ENCODE peak calls at places on chromosomes 11 and 22, in seven cellular contexts. X is transverse colon, B is stomach, Q is HCT116, P is suprapubic skin, C is sigmoid colon, J is K562. Y is an unnamed sample.

GRCh38 chr22:23608583-23608982 is 23.5 kb downstream of the DRICH1 start:
- DNase-seq in X (no peak), Q (no peak), P (no peak), J (peak), C (no peak), B (no peak), Y (no peak)

GRCh38 chr22:22396741-22397291 is 111.7 kb downstream of the ZNF280B start:
- DNase-seq in C (no peak), X (no peak), Q (no peak), P (no peak), J (peak), B (no peak), Y (no peak)

GRCh38 chr11:44320289-44320973 is 10.5 kb upstream of the ALX4 start:
- DNase-seq in B (no peak), P (no peak), C (no peak), J (no peak), X (no peak), Q (no peak), Y (no peak)

GRCh38 chr11:107123022-107123421 is 104.7 kb upstream of the GUCY1A2 start:
- DNase-seq in C (no peak), X (no peak), Q (no peak), P (no peak), J (no peak), B (no peak), Y (no peak)

GRCh38 chr11:132646890-132647289 is 885.4 kb downstream of the OPCML start:
- DNase-seq in B (no peak), X (no peak), Q (no peak), P (no peak), C (no peak), J (no peak), Y (no peak)

GRCh38 chr11:125073616-125074483 is 10.7 kb downstream of the SLC37A2 start:
- DNase-seq in B (no peak), P (no peak), C (no peak), X (no peak), J (no peak), Q (no peak), Y (no peak)

GRCh38 chr11:82043316-82043715 is 690.3 kb downstream of the FAM181B start:
- DNase-seq in J (no peak), C (no peak), Q (no peak), P (no peak), X (no peak), B (no peak), Y (no peak)

GRCh38 chr11:117281159-117281558 is 10.0 kb upstream of the BACE1-AS start:
- DNase-seq in J (no peak), B (no peak), Q (peak), X (no peak), P (no peak), C (peak), Y (no peak)

GRCh38 chr11:99952816-99953215 is 734.3 kb upstream of the ARHGAP42 start:
- DNase-seq in C (no peak), J (no peak), B (no peak), X (no peak), Q (no peak), P (no peak), Y (no peak)

GRCh38 chr11:19344661-19345518 is 104.1 kb upstream of the E2F8 start:
- DNase-seq in J (no peak), C (peak), X (peak), B (peak), Q (no peak), P (no peak), Y (no peak)

GRCh38 chr11:104979839-104980238 is 11.5 kb upstream of the CASP4 start:
- DNase-seq in B (no peak), X (no peak), J (no peak), Q (no peak), P (no peak), C (no peak), Y (no peak)

GRCh38 chr11:116742104-116742503 is 30.7 kb downstream of the BUD13 start:
- DNase-seq in Q (no peak), X (no peak), J (no peak), P (no peak), C (no peak), B (no peak), Y (no peak)

GRCh38 chr11:46914363-46914762 is 4.0 kb downstream of the LRP4 start:
- DNase-seq in C (no peak), X (no peak), J (peak), P (no peak), Q (no peak), B (no peak), Y (no peak)

GRCh38 chr22:36853407-36854099 is 7.3 kb upstream of the NCF4 start:
- DNase-seq in J (peak), Q (peak), B (peak), X (peak), P (peak), C (no peak), Y (no peak)

DNA sequence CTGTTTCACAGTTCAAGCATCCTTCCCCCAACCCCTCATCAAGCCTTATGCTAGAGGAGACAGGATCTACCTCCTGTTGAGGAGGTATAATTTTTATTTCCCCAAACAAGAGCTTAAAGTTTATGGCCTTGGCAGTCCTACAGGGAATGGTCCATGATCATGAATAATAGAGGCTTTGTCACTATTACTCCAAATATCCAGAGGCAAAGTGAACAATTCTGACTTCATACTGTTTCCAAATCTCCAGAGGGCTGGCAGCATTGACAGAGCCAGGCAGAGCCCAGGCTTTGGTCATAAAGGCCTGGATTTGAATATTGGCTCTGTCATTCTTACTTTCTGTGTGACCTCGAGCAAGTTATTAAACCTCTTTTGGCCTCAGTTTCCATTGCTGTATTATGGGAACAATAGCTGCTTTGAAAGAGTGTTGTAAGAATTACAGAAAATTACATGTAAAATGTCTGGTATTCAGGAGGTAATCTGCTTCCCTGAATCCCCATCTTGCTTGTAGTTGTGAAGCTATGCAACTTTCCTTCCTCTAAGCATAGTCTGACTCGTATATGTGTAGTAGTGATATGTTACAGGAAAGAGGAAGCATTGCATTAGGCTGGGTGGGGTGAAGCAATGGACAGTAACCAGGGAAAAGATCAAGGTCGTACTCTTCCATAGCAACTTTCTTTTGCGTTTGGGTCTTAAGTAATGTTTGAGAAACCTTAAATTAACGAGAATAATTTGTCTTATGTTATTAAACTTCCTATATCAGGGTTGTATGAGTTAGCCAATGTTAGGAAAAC is 88.8 kb downstream of the CD44 start:
- DNase-seq in X (no peak), C (no peak), B (no peak), J (no peak), Q (no peak), P (no peak), Y (no peak)
- TF ChIP-seq POLR2A in X (no peak), C (no peak), B (no peak), J (no peak), Q (no peak), P (no peak), Y (no peak)

DNA sequence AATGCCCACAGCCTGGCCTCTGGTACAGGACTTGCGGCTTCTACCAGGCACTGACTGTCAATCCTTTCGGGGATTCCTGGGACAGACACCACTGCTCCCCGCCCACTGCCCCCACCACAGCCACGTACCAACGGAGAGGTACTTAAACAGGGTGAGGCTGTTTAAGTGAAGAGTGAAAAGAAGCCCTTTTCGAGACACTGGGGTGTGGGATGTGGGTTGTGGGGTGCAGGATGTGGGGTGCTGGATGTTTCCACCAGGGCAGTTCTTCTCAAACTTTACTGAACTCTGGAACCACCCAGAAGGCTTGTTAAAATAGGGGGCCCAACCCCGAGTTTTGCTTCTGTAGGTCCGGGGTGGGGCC is 34.2 kb upstream of the PRR5 start:
- DNase-seq in P (no peak), C (peak), X (peak), B (no peak), J (no peak), Q (no peak), Y (no peak)
- H3K27ac ChIP-seq in P (peak), C (peak), X (peak), B (peak), J (no peak), Q (no peak), Y (peak)

GRCh38 chr11:32960553-32961164 is 55.0 kb upstream of the DEPDC7 start:
- DNase-seq in J (peak), B (no peak), Q (peak), C (no peak), X (no peak), P (no peak), Y (no peak)

GRCh38 chr11:32962016-32962415 is 53.7 kb upstream of the DEPDC7 start:
- DNase-seq in P (no peak), J (no peak), X (no peak), B (no peak), Q (no peak), C (no peak), Y (no peak)

GRCh38 chr11:32968541-32968940 is 47.1 kb upstream of the DEPDC7 start:
- DNase-seq in C (no peak), J (no peak), P (no peak), B (no peak), Q (no peak), X (no peak), Y (no peak)

DNA sequence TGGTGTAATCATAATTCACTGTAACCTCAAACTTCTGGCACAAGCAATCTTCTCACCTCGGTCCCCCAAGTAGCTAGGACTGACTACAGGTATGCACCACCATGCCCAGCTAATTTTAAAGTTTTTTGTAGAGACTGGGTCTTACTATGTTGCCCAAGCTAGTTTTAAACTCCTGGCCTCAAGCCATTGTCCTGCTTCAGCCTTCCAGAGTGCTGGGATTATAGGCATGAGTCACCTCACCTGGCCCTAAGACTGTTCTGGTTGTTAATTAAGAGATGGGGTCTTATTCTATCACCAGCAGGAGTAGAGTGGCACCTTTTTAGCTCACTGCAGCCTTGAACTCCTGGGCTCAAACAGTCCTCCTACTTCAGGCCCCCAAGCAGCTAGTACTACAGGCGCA is 52.0 kb upstream of the DEPDC7 start:
- DNase-seq in J (no peak), X (no peak), P (no peak), Q (no peak), B (no peak), C (no peak), Y (no peak)
- TF ChIP-seq POLR2AphosphoS5 in J (no peak), X (no peak), P (no peak), Q (no peak), B (no peak), C (no peak), Y (no peak)

GRCh38 chr11:35163209-35163608 is 24.2 kb downstream of the CD44 start:
- DNase-seq in X (no peak), J (no peak), P (no peak), Q (no peak), B (no peak), C (no peak), Y (no peak)

GRCh38 chr11:35167451-35167954 is 28.5 kb downstream of the CD44 start:
- DNase-seq in P (no peak), C (peak), B (no peak), Q (no peak), J (no peak), X (no peak), Y (no peak)

GRCh38 chr11:35166369-35167360 is 27.7 kb downstream of the CD44 start:
- DNase-seq in P (no peak), Q (peak), C (peak), B (no peak), X (no peak), J (no peak), Y (no peak)

GRCh38 chr11:35163707-35164496 is 24.9 kb downstream of the CD44 start:
- DNase-seq in J (no peak), B (no peak), C (no peak), X (no peak), Q (no peak), P (no peak), Y (no peak)

DNA sequence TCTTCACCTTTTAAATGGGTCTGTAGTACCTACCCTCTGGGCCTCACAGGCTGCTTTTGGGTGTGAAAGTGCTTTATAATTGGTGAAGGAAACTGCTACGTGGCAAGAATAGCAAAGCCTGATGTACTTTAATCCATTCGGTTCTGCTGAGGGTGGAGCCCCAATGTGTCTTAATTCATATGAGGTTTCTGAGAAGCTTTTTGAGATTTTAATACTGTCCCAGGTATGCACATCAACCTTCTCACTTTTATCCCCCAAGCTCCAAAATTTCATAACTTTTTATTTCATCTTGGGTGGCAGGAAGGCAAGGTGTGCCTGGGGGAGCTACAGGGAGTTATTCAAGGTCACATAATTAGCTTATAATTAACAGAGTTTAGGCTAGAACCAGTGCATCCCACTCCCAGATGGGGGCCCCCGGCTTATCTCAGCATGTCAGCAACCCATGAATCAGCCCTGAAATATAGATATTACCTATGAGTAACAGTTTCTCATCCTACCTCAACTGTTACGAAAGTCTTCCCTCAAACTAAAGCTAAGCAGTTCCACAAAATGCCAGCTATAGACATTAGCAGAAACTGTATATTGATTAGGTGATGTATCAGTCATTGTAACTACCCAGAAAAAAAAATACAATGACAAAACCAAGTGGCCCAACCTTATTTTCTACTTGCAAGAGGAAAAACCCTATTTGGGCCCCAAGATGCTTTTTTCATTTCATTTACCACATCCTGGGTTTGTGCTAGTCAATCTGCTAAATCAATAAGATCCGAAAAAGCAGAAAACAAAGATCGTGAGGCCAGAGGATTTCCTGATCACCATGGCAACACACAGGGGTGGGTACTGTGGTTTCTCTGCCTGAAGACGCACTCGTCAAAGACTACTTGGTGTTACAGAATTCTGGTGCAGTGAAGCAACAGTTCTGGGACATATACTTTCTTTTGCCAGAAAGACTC is 26.7 kb downstream of the CD44 start:
- DNase-seq in C (no peak), X (peak), B (peak), Q (no peak), P (no peak), J (no peak), Y (no peak)
- TF ChIP-seq POLR2A in C (no peak), X (no peak), B (no peak), Q (no peak), P (no peak), J (no peak), Y (no peak)